ENCODE peak calls at places on chromosomes 2 and 18, in six cellular contexts. Y, I, J, F, C and E are unnamed samples.

GRCh38 chr2:26269571-26270170 is 24.9 kb downstream of the HADHB start:
- DNase-seq in Y (no peak), C (no peak), F (no peak), J (no peak), I (no peak), E (peak)

GRCh38 chr18:35571138-35571537 is 10.4 kb upstream of the GALNT1 start:
- DNase-seq in F (no peak), I (no peak), J (no peak), C (no peak), Y (no peak), E (peak)

GRCh38 chr18:75322206-75322605 is 105.3 kb downstream of the SMIM21 start:
- DNase-seq in J (no peak), Y (no peak), F (no peak), C (no peak), I (no peak), E (no peak)

GRCh38 chr2:208501217-208501616 is 94.6 kb downstream of the PTH2R start:
- DNase-seq in J (no peak), C (no peak), I (no peak), Y (no peak), F (peak), E (no peak)

GRCh38 chr2:240558229-240558885 is 569 bp upstream of the ANKMY1 start:
- DNase-seq in C (no peak), I (no peak), F (peak), J (no peak), Y (no peak), E (no peak)

GRCh38 chr18:75970212-75970611 is 524.8 kb downstream of the ZNF516 start:
- DNase-seq in Y (no peak), J (no peak), C (no peak), F (no peak), I (no peak), E (no peak)

GRCh38 chr2:15449542-15450236 is 111.4 kb downstream of the NBAS start:
- DNase-seq in F (no peak), J (no peak), Y (no peak), I (no peak), C (no peak), E (no peak)

GRCh38 chr2:203809084-203809521 is 58.5 kb upstream of the CTLA4 start:
- DNase-seq in I (no peak), Y (no peak), J (no peak), F (no peak), C (no peak), E (peak)

GRCh38 chr2:11669454-11670291 is at the start of gene NTSR2:
- DNase-seq in Y (no peak), I (peak), C (no peak), F (peak), J (no peak), E (peak)

GRCh38 chr2:146818122-146818521 is 1026.7 kb upstream of the ACVR2A start:
- DNase-seq in Y (no peak), F (no peak), I (no peak), C (no peak), J (no peak), E (peak)

GRCh38 chr2:131042161-131042775 is 51.0 kb downstream of the FAM168B start:
- DNase-seq in Y (no peak), J (no peak), I (no peak), C (no peak), F (no peak), E (peak)

GRCh38 chr18:34873966-34874365 is 163.9 kb downstream of the DTNA start:
- DNase-seq in J (no peak), I (no peak), Y (no peak), F (no peak), C (no peak), E (no peak)

GRCh38 chr2:152730591-152731333 is 12.3 kb downstream of the ARL6IP6 start:
- DNase-seq in F (no peak), Y (no peak), C (no peak), I (no peak), J (no peak), E (no peak)

GRCh38 chr2:232325324-232326273 is 53.0 kb upstream of the ALPP start:
- DNase-seq in C (peak), F (peak), J (no peak), Y (no peak), I (peak), E (peak)

GRCh38 chr2:101432411-101433181 is 42.3 kb downstream of the RFX8 start:
- DNase-seq in Y (no peak), I (no peak), C (no peak), J (no peak), F (no peak), E (peak)

GRCh38 chr2:237879058-237879430 is 19.6 kb downstream of the RAMP1 start:
- DNase-seq in F (no peak), I (no peak), Y (no peak), J (no peak), C (peak), E (peak)

GRCh38 chr18:76265375-76266225 is 229.4 kb downstream of the ZNF516 start:
- DNase-seq in F (no peak), Y (no peak), J (no peak), C (peak), I (no peak), E (peak)